ENCODE peak calls at places on chromosomes 2 and 18, in five cellular contexts. P is NCI-H1048, C is B cell, T is left kidney, D is WTC11. V is an unnamed sample.

GRCh38 chr2:120516323-120517314 is 170.7 kb downstream of the INHBB start:
- DNase-seq in D (no peak), C (no peak), T (peak), P (no peak), V (no peak)

GRCh38 chr2:119113489-119113770 is 45.1 kb downstream of the C1QL2 start:
- DNase-seq in P (no peak), T (no peak), D (no peak), C (no peak), V (peak)

GRCh38 chr18:7290077-7290476 is 59.2 kb downstream of the LRRC30 start:
- DNase-seq in C (no peak), P (no peak), T (no peak), D (no peak), V (no peak)

GRCh38 chr2:85371045-85371444 is 16.5 kb downstream of the ELMOD3 start:
- DNase-seq in P (no peak), C (no peak), D (no peak), T (no peak), V (no peak)

GRCh38 chr2:66437055-66437454 is 2.1 kb downstream of the MEIS1 start:
- DNase-seq in D (no peak), P (no peak), C (no peak), T (peak), V (no peak)

GRCh38 chr2:85134255-85135065 is 1.3 kb downstream of the TCF7L1 start:
- DNase-seq in D (peak), C (no peak), T (peak), P (no peak), V (no peak)

GRCh38 chr2:142422041-142422440 is 291.2 kb upstream of the LRP1B start:
- DNase-seq in P (no peak), D (no peak), C (no peak), T (no peak), V (no peak)

GRCh38 chr2:144071461-144071860 is 448.5 kb downstream of the ZEB2 start:
- DNase-seq in T (peak), P (no peak), D (no peak), C (no peak), V (no peak)

GRCh38 chr18:79545255-79545654 is 134.3 kb upstream of the CTDP1 start:
- DNase-seq in T (no peak), C (no peak), P (no peak), D (no peak), V (no peak)

GRCh38 chr2:425947-426346 is 138.1 kb upstream of the ALKAL2 start:
- DNase-seq in D (no peak), T (no peak), C (no peak), P (no peak), V (peak)

GRCh38 chr2:170371231-170371630 is 193.3 kb downstream of the MYO3B start:
- DNase-seq in C (no peak), T (peak), P (no peak), D (no peak), V (no peak)

GRCh38 chr2:63840081-63840784 is 1.5 kb upstream of the UGP2 start:
- DNase-seq in D (peak), P (no peak), C (peak), T (no peak), V (no peak)

GRCh38 chr2:70887550-70888229 is 48.0 kb upstream of the ATP6V1B1 start:
- DNase-seq in P (peak), D (peak), C (no peak), T (peak), V (peak)

V was measured in esophagus muscularis mucosa.